ENCODE peak calls at places on chromosome 18, in five cellular contexts. T, A, O, V and J are unnamed samples.

GRCh38 chr18:58113337-58113736 is 69.3 kb downstream of the NEDD4L start:
- DNase-seq in O (no peak), V (no peak), T (no peak), A (no peak), J (no peak)

GRCh38 chr18:27585602-27586173 is 400.6 kb upstream of the CHST9 start:
- DNase-seq in A (peak; percentile 60), O (no peak), V (no peak), T (no peak), J (no peak)

GRCh38 chr18:22856870-22857269 is 76.3 kb upstream of the RBBP8 start:
- DNase-seq in A (no peak), V (no peak), T (no peak), O (no peak), J (no peak)

GRCh38 chr18:39463986-39464385 is 1898.4 kb upstream of the CELF4 start:
- DNase-seq in O (no peak), A (no peak), T (no peak), V (no peak), J (no peak)

GRCh38 chr18:25066536-25066935 is 285.4 kb downstream of the ZNF521 start:
- DNase-seq in A (no peak), T (no peak), O (no peak), V (no peak), J (no peak)

GRCh38 chr18:52670903-52671302 is 330.9 kb downstream of the DCC start:
- DNase-seq in T (no peak), V (peak; percentile 45), A (no peak), O (peak; percentile 0), J (no peak)

GRCh38 chr18:52499646-52500045 is 159.6 kb downstream of the DCC start:
- DNase-seq in O (no peak), T (no peak), V (peak; percentile 88), A (no peak), J (no peak)

GRCh38 chr18:40955351-40955750 is 999.7 kb upstream of the PIK3C3 start:
- DNase-seq in T (no peak), V (no peak), O (no peak), A (no peak), J (no peak)

GRCh38 chr18:11983592-11983991 is 2.3 kb downstream of the IMPA2 start:
- DNase-seq in O (no peak), A (no peak), T (no peak), V (no peak), J (peak; percentile 2)

GRCh38 chr18:8930990-8931648 is 171.4 kb upstream of the NDUFV2 start:
- DNase-seq in T (no peak), O (peak; percentile 34), A (no peak), V (no peak), J (no peak)

GRCh38 chr18:12254820-12255511 is 805 bp downstream of the CIDEA start:
- DNase-seq in O (no peak), V (no peak), T (no peak), A (no peak), J (no peak)

GRCh38 chr18:10558243-10558966 is 32.6 kb downstream of the NAPG start:
- DNase-seq in O (no peak), V (no peak), A (no peak), T (no peak), J (no peak)
- H3K4me1 ChIP-seq in O (peaks cover 11% of the 10 kb centered on the region), V (no peaks in the 10 kb centered on the region), A (no peaks in the 10 kb centered on the region), T (peaks cover 14% of the 10 kb centered on the region), J (no peaks in the 10 kb centered on the region)

DNA sequence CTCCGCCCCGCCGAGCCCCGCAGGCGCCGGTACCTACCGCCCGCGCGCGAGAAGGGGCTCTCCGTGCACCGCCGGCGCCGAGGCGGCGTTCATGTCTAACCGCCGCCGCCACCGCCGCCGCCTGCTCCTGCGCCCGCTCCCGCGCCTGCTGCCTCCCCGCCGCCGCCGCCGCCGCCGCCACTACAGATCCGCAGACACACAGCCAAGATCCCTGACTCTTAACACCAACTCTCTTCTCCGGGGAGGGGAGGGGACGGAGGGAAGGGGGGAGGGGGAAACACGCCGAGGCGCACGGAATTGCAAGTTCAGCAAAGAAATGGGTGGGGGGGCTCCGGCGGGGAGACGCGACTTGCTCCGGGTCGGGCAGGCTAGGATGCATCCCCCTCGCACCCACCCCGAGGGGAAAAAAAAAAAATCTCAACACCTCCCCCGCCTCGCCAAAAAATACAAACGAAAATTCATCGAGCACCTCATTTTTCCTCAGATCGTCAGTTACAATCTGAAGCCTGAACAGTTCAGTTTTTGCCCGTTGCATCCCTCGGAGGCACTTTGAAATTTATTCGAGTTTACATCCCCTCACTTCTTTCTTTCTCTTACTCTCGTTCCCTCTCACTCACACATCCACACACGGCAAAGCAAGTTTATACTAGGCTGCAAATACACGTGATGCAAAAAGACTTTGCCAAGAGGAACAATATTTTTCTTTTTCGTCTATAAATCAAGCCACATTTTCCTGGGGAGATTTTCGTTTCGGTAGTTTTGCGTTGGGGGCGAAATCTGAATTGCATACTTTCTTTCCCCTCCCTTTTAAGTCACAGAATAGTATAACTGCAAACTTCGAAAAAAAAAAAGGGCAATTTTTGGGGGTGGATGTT is at the start of gene TCF4:
- DNase-seq in T (peak; percentile 42), O (peak; percentile 55), A (peak; percentile 26), V (peak; percentile 33), J (peak; percentile 78)
- H3K4me3 ChIP-seq in T (peak within 1 kb of the TSS; percentile 66), O (peak within 1 kb of the TSS; percentile 90), A (peak within 1 kb of the TSS; percentile 31), V (peak within 1 kb of the TSS; percentile 81), J (peak within 1 kb of the TSS; percentile 48)

GRCh38 chr18:74050807-74051206 is 96.8 kb downstream of the FBXO15 start:
- DNase-seq in T (no peak), O (no peak), A (no peak), V (no peak), J (no peak)
- H3K4me1 ChIP-seq in T (no peaks in the 10 kb centered on the region), O (no peaks in the 10 kb centered on the region), A (no peaks in the 10 kb centered on the region), V (no peaks in the 10 kb centered on the region), J (no peaks in the 10 kb centered on the region)

GRCh38 chr18:43274526-43274925 is 2.8 kb downstream of the SYT4 start:
- DNase-seq in T (no peak), O (no peak), V (no peak), A (no peak), J (no peak)

GRCh38 chr18:43276471-43276870 is 819 bp downstream of the SYT4 start:
- DNase-seq in A (no peak), V (no peak), O (no peak), T (no peak), J (no peak)

GRCh38 chr18:43279015-43279758 is 1.9 kb upstream of the SYT4 start:
- DNase-seq in V (peak; percentile 33), T (no peak), A (no peak), O (peak; percentile 5), J (peak; percentile 65)

GRCh38 chr18:43278401-43278800 is 1.1 kb upstream of the SYT4 start:
- DNase-seq in V (no peak), T (no peak), A (no peak), O (no peak), J (no peak)

GRCh38 chr18:43277164-43277600 is at the start of gene SYT4:
- DNase-seq in V (peak; percentile 10), T (peak; percentile 24), O (no peak), A (no peak), J (peak; percentile 51)
- H3K4me3 ChIP-seq in V (no peak within 1 kb of the TSS), T (no peak within 1 kb of the TSS), O (no peak within 1 kb of the TSS), A (no peak within 1 kb of the TSS), J (no peak within 1 kb of the TSS)

GRCh38 chr18:63100626-63100900 is 219.0 kb downstream of the BCL2 start:
- DNase-seq in T (no peak), A (no peak), O (no peak), V (no peak), J (no peak)

GRCh38 chr18:63101811-63102210 is 217.8 kb downstream of the BCL2 start:
- DNase-seq in O (no peak), T (no peak), V (no peak), A (no peak), J (no peak)

GRCh38 chr18:63105636-63106316 is 213.8 kb downstream of the BCL2 start:
- DNase-seq in V (no peak), T (no peak), A (no peak), O (no peak), J (no peak)

GRCh38 chr18:63099848-63100625 is 219.5 kb downstream of the BCL2 start:
- DNase-seq in T (no peak), O (no peak), V (no peak), A (peak; percentile 75), J (no peak)

DNA sequence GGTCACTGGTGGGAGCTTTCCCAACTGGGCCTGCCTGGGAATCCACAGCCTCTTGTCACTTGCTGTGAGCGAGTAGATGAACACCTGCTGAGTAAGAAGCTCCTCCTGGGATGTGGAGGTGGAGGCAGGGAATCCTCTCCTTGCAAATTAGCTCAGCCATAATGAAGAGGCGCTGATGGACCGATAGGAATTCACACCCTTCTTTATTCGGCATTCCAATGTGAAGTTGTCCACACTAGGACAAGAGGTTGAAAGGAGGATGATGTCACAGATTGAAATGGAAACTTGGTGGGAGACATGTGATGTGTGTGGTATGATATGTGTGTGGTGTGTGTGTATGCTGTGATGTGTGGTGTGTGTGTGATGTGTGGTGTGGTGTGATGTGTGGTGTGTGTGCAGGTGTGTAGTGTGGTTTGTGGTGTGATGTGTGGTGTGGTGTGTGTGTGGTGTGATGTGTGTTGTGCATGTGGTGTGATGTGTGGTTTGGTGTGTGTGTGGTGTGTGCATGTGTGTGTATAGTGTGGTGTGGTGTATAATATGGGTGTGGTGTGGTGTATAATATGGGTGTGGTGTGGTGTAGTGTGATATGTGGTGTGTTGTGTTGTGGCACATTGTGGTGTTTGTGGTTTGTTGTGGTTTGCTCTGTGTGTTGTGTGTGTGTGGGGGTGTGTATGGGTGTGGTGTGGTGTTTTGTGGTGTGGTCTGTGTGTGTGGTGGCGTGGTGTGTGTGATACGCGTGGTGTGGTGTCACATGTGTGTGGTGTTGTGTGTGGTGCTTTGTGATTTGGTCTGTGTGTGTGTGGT is 216.4 kb downstream of the BCL2 start:
- DNase-seq in O (no peak), V (no peak), T (no peak), A (no peak), J (no peak)
- H3K4me1 ChIP-seq in O (no peaks in the 10 kb centered on the region), V (no peaks in the 10 kb centered on the region), T (no peaks in the 10 kb centered on the region), A (peaks cover 4% of the 10 kb centered on the region), J (peaks cover 16% of the 10 kb centered on the region)

GRCh38 chr18:80241919-80242777 is 5.2 kb downstream of the PARD6G start:
- DNase-seq in V (no peak), A (no peak), T (no peak), O (no peak), J (no peak)

GRCh38 chr18:80244167-80244566 is 3.1 kb downstream of the PARD6G start:
- DNase-seq in V (no peak), A (no peak), T (no peak), O (no peak), J (no peak)

GRCh38 chr18:80243204-80243603 is 4.1 kb downstream of the PARD6G start:
- DNase-seq in V (no peak), A (no peak), O (no peak), T (no peak), J (no peak)

GRCh38 chr18:80238651-80239260 is 8.6 kb downstream of the PARD6G start:
- DNase-seq in A (no peak), O (no peak), V (no peak), T (no peak), J (no peak)

DNA sequence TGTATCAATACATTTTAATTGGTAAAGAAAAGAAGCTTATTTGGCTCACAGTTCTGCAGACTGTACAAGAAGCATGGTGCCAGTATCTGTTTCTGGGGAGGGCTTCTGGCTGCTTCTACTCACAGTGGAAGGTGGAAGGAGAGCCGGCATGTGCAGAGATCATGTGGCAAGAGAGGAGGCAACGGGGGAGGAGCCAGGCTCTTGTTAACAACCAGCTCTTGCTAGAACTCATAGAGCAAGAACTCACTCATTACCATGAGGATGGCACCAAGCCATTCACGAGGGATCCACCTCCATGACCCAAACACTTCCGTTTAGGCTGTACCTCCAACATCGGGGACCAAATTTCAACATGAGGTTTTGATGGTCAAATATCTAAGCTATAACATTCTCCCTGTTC is 7.5 kb downstream of the PARD6G start:
- DNase-seq in T (no peak), V (no peak), A (no peak), O (no peak), J (no peak)
- H3K4me3 ChIP-seq in T (no peak overlapping the region), V (no peak overlapping the region), A (no peak overlapping the region), O (no peak overlapping the region), J (no peak overlapping the region)

GRCh38 chr18:47109720-47110119 is 40.6 kb downstream of the HDHD2 start:
- DNase-seq in V (no peak), T (no peak), O (no peak), A (no peak), J (no peak)
- H3K4me1 ChIP-seq in V (no peaks in the 10 kb centered on the region), T (no peaks in the 10 kb centered on the region), O (no peaks in the 10 kb centered on the region), A (no peaks in the 10 kb centered on the region), J (peaks cover 8% of the 10 kb centered on the region)